ENCODE peak calls at places on chromosome 17, in eight cellular contexts. G, Z, V, W, E, N, A and U are unnamed samples.

GRCh38 chr17:6639651-6640535 is 618 bp downstream of the KIAA0753 start:
- DNase-seq in G (peak; percentile 57), Z (no peak), V (peak; percentile 49), W (no peak), E (peak; percentile 73), N (peak; percentile 32), A (peak; percentile 33), U (no peak)

GRCh38 chr17:4199818-4200402 is 56.9 kb downstream of the CYB5D2 start:
- DNase-seq in G (peak; percentile 84), Z (peak; percentile 16), V (peak; percentile 45), W (no peak), E (no peak), N (no peak), A (peak; percentile 13), U (no peak)

GRCh38 chr17:1686086-1686485 is 1.4 kb upstream of the PRPF8 start:
- DNase-seq in G (no peak), Z (no peak), V (no peak), W (no peak), E (no peak), N (no peak), A (no peak), U (no peak)

GRCh38 chr17:47066841-47067682 is 88.0 kb upstream of the RPRML start:
- DNase-seq in G (peak; percentile 94), Z (peak; percentile 78), V (peak; percentile 67), W (peak; percentile 63), E (peak; percentile 85), N (peak; percentile 89), A (peak; percentile 82), U (peak; percentile 81)

GRCh38 chr17:34874496-34874895 is 86.8 kb downstream of the CCT6B start:
- DNase-seq in G (no peak), Z (no peak), V (no peak), W (no peak), E (no peak), N (no peak), A (no peak), U (no peak)

GRCh38 chr17:66695098-66695497 is 139.8 kb upstream of the CACNG5 start:
- DNase-seq in G (no peak), Z (no peak), V (no peak), W (no peak), E (no peak), N (no peak), A (no peak), U (no peak)

GRCh38 chr17:81393684-81394376 is 1.4 kb upstream of the BAHCC1 start:
- DNase-seq in G (peak; percentile 100), Z (peak; percentile 32), V (peak; percentile 100), W (peak; percentile 95), E (peak; percentile 100), N (peak; percentile 100), A (peak; percentile 99), U (peak; percentile 99)

GRCh38 chr17:78922876-78923498 is 2.2 kb downstream of the TIMP2 start:
- DNase-seq in G (no peak), Z (no peak), V (no peak), W (no peak), E (no peak), N (no peak), A (no peak), U (no peak)

GRCh38 chr17:17098426-17099035 is 56.3 kb downstream of the MPRIP start:
- DNase-seq in G (no peak), Z (no peak), V (peak; percentile 10), W (no peak), E (peak; percentile 76), N (peak; percentile 79), A (no peak), U (no peak)

GRCh38 chr17:82603981-82604448 is 44.2 kb downstream of the WDR45B start:
- DNase-seq in G (no peak), Z (peak; percentile 27), V (no peak), W (no peak), E (peak; percentile 60), N (peak; percentile 76), A (no peak), U (peak; percentile 88)

GRCh38 chr17:19369846-19370492 is 7.4 kb upstream of the B9D1 start:
- DNase-seq in G (no peak), Z (peak; percentile 20), V (no peak), W (no peak), E (no peak), N (peak; percentile 54), A (no peak), U (peak; percentile 83)

GRCh38 chr17:55420776-55421178 is 858 bp downstream of the MMD start:
- DNase-seq in G (peak; percentile 55), Z (peak; percentile 26), V (peak; percentile 29), W (no peak), E (peak; percentile 83), N (peak; percentile 54), A (peak; percentile 14), U (peak; percentile 53)

GRCh38 chr17:54900457-54901229 is at the start of gene TOM1L1:
- DNase-seq in G (peak; percentile 94), Z (peak; percentile 1), V (peak; percentile 61), W (no peak), E (peak; percentile 84), N (peak; percentile 53), A (peak; percentile 78), U (no peak)

GRCh38 chr17:75271955-75272847 is 1.2 kb upstream of the MIF4GD start:
- DNase-seq in G (no peak), Z (no peak), V (no peak), W (no peak), E (peak; percentile 76), N (no peak), A (no peak), U (no peak)

GRCh38 chr17:11150946-11151345 is 90.1 kb upstream of the SHISA6 start:
- DNase-seq in G (no peak), Z (no peak), V (no peak), W (no peak), E (no peak), N (no peak), A (no peak), U (no peak)

GRCh38 chr17:83194761-83195329 is 115.4 kb downstream of the METRNL start:
- DNase-seq in G (no peak), Z (no peak), V (no peak), W (no peak), E (peak; percentile 62), N (no peak), A (no peak), U (peak; percentile 49)

GRCh38 chr17:19686400-19687090 is 29.8 kb downstream of the SLC47A2 start:
- DNase-seq in G (no peak), Z (no peak), V (no peak), W (no peak), E (no peak), N (no peak), A (no peak), U (no peak)

GRCh38 chr17:44204453-44204882 is 4.8 kb upstream of the ATXN7L3 start:
- DNase-seq in G (no peak), Z (no peak), V (no peak), W (no peak), E (peak; percentile 63), N (no peak), A (peak; percentile 47), U (no peak)

DNA sequence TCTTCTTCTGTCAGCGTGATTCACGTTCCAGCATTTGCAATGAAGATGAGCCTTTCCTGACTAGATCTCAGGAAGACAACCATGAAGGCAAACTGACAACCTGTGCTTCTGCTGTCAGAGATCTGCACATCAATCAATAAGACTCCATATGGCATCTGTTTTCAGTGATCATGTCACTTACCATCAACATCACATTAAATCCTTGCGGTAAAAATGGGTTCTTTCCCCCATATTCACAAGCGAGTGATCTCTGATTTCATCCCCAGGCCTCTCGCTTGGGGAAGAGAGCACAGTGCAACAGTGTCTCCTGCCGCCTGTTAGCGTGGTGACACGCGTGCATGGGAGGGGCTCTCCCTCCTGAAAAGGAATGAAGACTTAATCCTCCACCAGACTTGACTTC is 11.1 kb downstream of the NACA2 start:
- DNase-seq in G (peak; percentile 15), Z (no peak), V (no peak), W (no peak), E (no peak), N (no peak), A (no peak), U (no peak)
- TF ChIP-seq CTCF in G (peak; percentile 11), Z (no peak), V (no peak), W (peak; percentile 12), E (no peak), N (no peak), A (no peak), U (no peak)

GRCh38 chr17:42050360-42051012 is at the start of gene C17orf113:
- DNase-seq in G (peak; percentile 81), Z (peak; percentile 39), V (peak; percentile 53), W (no peak), E (peak; percentile 80), N (peak; percentile 50), A (peak; percentile 15), U (peak; percentile 61)
- TF ChIP-seq CTCF in G (peak; percentile 22), Z (no peak), V (peak; percentile 51), W (peak; percentile 57), E (peak; percentile 43), N (no peak), A (peak; percentile 52), U (peak; percentile 57)

GRCh38 chr17:72588561-72588960 is 467.7 kb downstream of the SOX9 start:
- DNase-seq in G (no peak), Z (no peak), V (no peak), W (no peak), E (no peak), N (no peak), A (no peak), U (no peak)

GRCh38 chr17:72588961-72589360 is 468.1 kb downstream of the SOX9 start:
- DNase-seq in G (no peak), Z (no peak), V (no peak), W (no peak), E (no peak), N (no peak), A (peak; percentile 97), U (no peak)

GRCh38 chr17:72590382-72590781 is 469.6 kb downstream of the SOX9 start:
- DNase-seq in G (no peak), Z (no peak), V (no peak), W (no peak), E (no peak), N (no peak), A (peak; percentile 73), U (no peak)

GRCh38 chr17:72587156-72587555 is 466.3 kb downstream of the SOX9 start:
- DNase-seq in G (no peak), Z (no peak), V (no peak), W (no peak), E (no peak), N (no peak), A (peak; percentile 87), U (no peak)

GRCh38 chr17:72587773-72588511 is 467.1 kb downstream of the SOX9 start:
- DNase-seq in G (no peak), Z (no peak), V (no peak), W (no peak), E (no peak), N (no peak), A (peak; percentile 65), U (no peak)
- TF ChIP-seq CTCF in G (no peak), Z (no peak), V (peak; percentile 32), W (no peak), E (no peak), N (no peak), A (peak; percentile 19), U (no peak)

DNA sequence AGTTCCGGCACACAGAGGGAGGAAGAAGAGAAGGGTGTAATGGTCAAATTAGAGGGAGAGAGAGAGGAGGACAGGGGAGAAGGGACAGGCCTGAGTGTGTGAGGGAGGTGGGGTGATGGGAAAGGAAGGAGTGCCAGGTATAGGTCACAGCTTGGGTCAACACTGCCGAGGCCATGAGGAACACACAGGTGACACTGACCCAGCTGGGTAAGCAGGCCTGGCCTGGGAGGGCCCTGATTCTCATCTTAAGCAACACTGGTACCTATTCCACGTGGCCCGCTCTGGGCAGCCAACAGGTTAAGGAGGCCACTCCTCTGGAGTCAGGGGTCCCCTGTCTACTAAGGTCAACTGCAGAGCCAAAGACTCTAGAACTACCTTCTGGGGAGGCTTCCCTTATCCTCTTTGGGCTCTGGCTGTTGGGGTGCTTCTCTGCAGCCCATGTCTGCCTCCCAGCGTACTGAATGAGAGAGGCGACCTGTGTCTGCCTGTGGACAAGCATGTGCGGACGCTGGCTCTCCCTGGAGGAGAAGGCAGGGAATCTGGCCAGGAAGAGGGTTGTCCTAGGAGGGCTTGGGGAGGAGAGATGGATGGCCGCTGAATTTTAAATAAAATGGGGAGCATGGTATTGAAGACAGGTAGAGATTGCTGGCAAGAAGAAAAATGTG is 57.6 kb downstream of the RGS9 start:
- DNase-seq in G (peak; percentile 26), Z (no peak), V (no peak), W (no peak), E (no peak), N (no peak), A (no peak), U (no peak)
- TF ChIP-seq CTCF in G (peak; percentile 12), Z (no peak), V (no peak), W (no peak), E (no peak), N (no peak), A (no peak), U (no peak)